ENCODE peak calls at places on chromosomes 16 and 17, in eight cellular contexts. A, H, E, X, P, V, Z and N are unnamed samples.

GRCh38 chr17:28033972-28034714 is 8.3 kb upstream of the NLK start:
- DNase-seq in A (peak; percentile 10), H (no peak), E (no peak), X (no peak), P (peak; percentile 91), V (peak; percentile 22), Z (no peak), N (no peak)

GRCh38 chr16:24589997-24590396 is 50.6 kb downstream of the RBBP6 start:
- DNase-seq in A (no peak), H (no peak), E (no peak), X (no peak), P (no peak), V (no peak), Z (no peak), N (no peak)

GRCh38 chr17:16352303-16352837 is 899 bp downstream of the CENPV start:
- DNase-seq in A (no peak), H (peak; percentile 73), E (no peak), X (peak; percentile 39), P (peak; percentile 30), V (peak; percentile 62), Z (peak; percentile 65), N (no peak)

GRCh38 chr17:8885968-8886674 is 18.6 kb upstream of the PIK3R6 start:
- DNase-seq in A (no peak), H (peak; percentile 23), E (no peak), X (no peak), P (no peak), V (no peak), Z (no peak), N (no peak)

GRCh38 chr17:37828313-37829124 is 83.7 kb upstream of the HNF1B start:
- DNase-seq in A (no peak), H (no peak), E (no peak), X (no peak), P (peak; percentile 28), V (peak; percentile 71), Z (no peak), N (no peak)

GRCh38 chr16:89210165-89210903 is 7.2 kb upstream of the ZNF778 start:
- DNase-seq in A (no peak), H (no peak), E (no peak), X (no peak), P (no peak), V (no peak), Z (no peak), N (no peak)

GRCh38 chr17:80892019-80892855 is 99.4 kb upstream of the CHMP6 start:
- DNase-seq in A (peak; percentile 50), H (peak; percentile 61), E (peak; percentile 85), X (peak; percentile 92), P (peak; percentile 99), V (peak; percentile 86), Z (no peak), N (peak; percentile 31)

GRCh38 chr17:52106638-52107261 is 51.8 kb downstream of the CA10 start:
- DNase-seq in A (peak; percentile 57), H (peak; percentile 48), E (no peak), X (no peak), P (no peak), V (peak; percentile 43), Z (no peak), N (peak; percentile 27)

GRCh38 chr16:81238296-81239011 is at the start of gene BCO1:
- DNase-seq in A (peak; percentile 14), H (peak; percentile 55), E (peak; percentile 78), X (no peak), P (peak; percentile 66), V (peak; percentile 63), Z (no peak), N (peak; percentile 20)

GRCh38 chr17:6047966-6048365 is 22.2 kb upstream of the WSCD1 start:
- DNase-seq in A (no peak), H (no peak), E (no peak), X (no peak), P (no peak), V (no peak), Z (no peak), N (no peak)

GRCh38 chr17:65559483-65559801 is 2.0 kb downstream of the AXIN2 start:
- DNase-seq in A (no peak), H (peak; percentile 31), E (no peak), X (no peak), P (no peak), V (no peak), Z (no peak), N (no peak)
- H3K27ac ChIP-seq in A (peak overlapping the region; percentile 85), H (peak overlapping the region; percentile 80), E (no peak overlapping the region), X (no peak overlapping the region), P (no peak overlapping the region), V (peak overlapping the region; percentile 95), Z (no peak overlapping the region), N (peak overlapping the region; percentile 94)

GRCh38 chr17:332023-332422 is 20.6 kb downstream of the RPH3AL start:
- DNase-seq in A (no peak), H (no peak), E (no peak), X (peak; percentile 60), P (no peak), V (no peak), Z (peak; percentile 38), N (no peak)

GRCh38 chr17:335691-336090 is 16.9 kb downstream of the RPH3AL start:
- DNase-seq in A (no peak), H (no peak), E (no peak), X (peak; percentile 39), P (no peak), V (no peak), Z (peak; percentile 57), N (no peak)

GRCh38 chr17:334974-335481 is 17.6 kb downstream of the RPH3AL start:
- DNase-seq in A (no peak), H (no peak), E (no peak), X (no peak), P (no peak), V (no peak), Z (peak; percentile 59), N (no peak)

GRCh38 chr17:332558-333322 is 19.9 kb downstream of the RPH3AL start:
- DNase-seq in A (no peak), H (no peak), E (no peak), X (peak; percentile 83), P (peak; percentile 35), V (no peak), Z (peak; percentile 56), N (no peak)

GRCh38 chr17:333626-334396 is 18.8 kb downstream of the RPH3AL start:
- DNase-seq in A (peak; percentile 72), H (peak; percentile 47), E (no peak), X (peak; percentile 92), P (peak; percentile 33), V (no peak), Z (peak; percentile 81), N (no peak)
- H3K4me3 ChIP-seq in A (no peak overlapping the region), H (no peak overlapping the region), E (no peak overlapping the region), X (peak overlapping the region; percentile 61), P (peak overlapping the region; percentile 1), V (no peak overlapping the region), Z (peak overlapping the region; percentile 36), N (no peak overlapping the region)

GRCh38 chr16:85637808-85638186 is 24.7 kb downstream of the GSE1 start:
- DNase-seq in A (no peak), H (no peak), E (no peak), X (no peak), P (no peak), V (no peak), Z (peak; percentile 90), N (no peak)
- TF ChIP-seq CTCF in A (no peak), H (no peak), E (no peak), X (no peak), P (no peak), V (no peak), Z (no peak), N (no peak)

DNA sequence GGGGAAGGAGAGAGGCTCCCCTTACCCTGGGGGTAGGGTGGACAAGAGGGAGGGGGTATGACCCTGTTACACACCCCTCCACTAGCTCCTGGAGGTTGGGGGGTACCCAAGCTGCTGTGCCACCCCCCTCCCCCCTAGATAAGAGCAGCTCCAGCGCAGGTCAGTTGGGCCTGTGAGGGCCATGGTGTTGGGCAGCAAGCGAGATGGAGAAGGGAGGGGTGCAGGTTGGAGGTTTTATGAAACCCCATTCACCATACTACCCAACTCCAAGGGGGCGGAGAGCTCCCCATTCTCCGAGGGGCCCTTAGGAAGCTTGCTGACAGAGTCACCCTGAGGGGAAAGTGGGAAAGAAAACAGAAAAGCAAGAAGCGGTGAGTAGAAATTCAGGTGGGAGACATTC is 1.7 kb upstream of the SOX15 start:
- DNase-seq in A (no peak), H (no peak), E (no peak), X (no peak), P (no peak), V (no peak), Z (no peak), N (no peak)
- H3K27ac ChIP-seq in A (no peak overlapping the region), H (no peak overlapping the region), E (peak overlapping the region; percentile 97), X (no peak overlapping the region), P (no peak overlapping the region), V (peak overlapping the region; percentile 78), Z (no peak overlapping the region), N (no peak overlapping the region)

DNA sequence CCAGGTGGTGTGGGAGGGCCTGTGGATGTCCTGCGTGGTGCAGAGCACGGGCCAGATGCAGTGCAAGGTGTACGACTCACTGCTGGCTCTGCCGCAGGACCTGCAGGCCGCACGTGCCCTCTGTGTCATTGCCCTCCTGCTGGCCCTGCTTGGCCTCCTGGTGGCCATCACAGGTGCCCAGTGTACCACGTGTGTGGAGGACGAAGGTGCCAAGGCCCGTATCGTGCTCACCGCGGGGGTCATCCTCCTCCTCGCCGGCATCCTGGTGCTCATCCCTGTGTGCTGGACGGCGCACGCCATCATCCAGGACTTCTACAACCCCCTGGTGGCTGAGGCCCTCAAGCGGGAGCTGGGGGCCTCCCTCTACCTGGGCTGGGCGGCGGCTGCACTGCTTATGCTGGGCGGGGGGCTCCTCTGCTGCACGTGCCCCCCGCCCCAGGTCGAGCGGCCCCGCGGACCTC is 798 bp downstream of the CLDN9 start:
- DNase-seq in A (no peak), H (no peak), E (peak; percentile 68), X (no peak), P (no peak), V (no peak), Z (no peak), N (no peak)
- H3K4me3 ChIP-seq in A (no peak overlapping the region), H (no peak overlapping the region), E (peak overlapping the region; percentile 37), X (no peak overlapping the region), P (no peak overlapping the region), V (no peak overlapping the region), Z (no peak overlapping the region), N (no peak overlapping the region)

GRCh38 chr16:50496990-50497389 is 51.2 kb upstream of the NKD1 start:
- DNase-seq in A (no peak), H (no peak), E (peak; percentile 46), X (no peak), P (no peak), V (no peak), Z (no peak), N (no peak)
- TF ChIP-seq CTCF in A (no peak), H (no peak), E (no peak), X (no peak), P (no peak), V (no peak), Z (no peak), N (no peak)

GRCh38 chr16:13994239-13995106 is 74.5 kb downstream of the ERCC4 start:
- DNase-seq in A (no peak), H (no peak), E (no peak), X (peak; percentile 64), P (peak; percentile 2), V (no peak), Z (no peak), N (no peak)
- H3K27ac ChIP-seq in A (no peak overlapping the region), H (no peak overlapping the region), E (no peak overlapping the region), X (peak overlapping the region; percentile 77), P (no peak overlapping the region), V (no peak overlapping the region), Z (no peak overlapping the region), N (no peak overlapping the region)

GRCh38 chr17:20992416-20992815 is 50.4 kb downstream of the USP22 start:
- DNase-seq in A (no peak), H (no peak), E (no peak), X (peak; percentile 48), P (no peak), V (no peak), Z (peak; percentile 50), N (no peak)
- H3K4me3 ChIP-seq in A (no peak overlapping the region), H (peak overlapping the region; percentile 2), E (no peak overlapping the region), X (peak overlapping the region; percentile 32), P (no peak overlapping the region), V (no peak overlapping the region), Z (no peak overlapping the region), N (no peak overlapping the region)

GRCh38 chr16:50747206-50747956 is 5.5 kb downstream of the CYLD start:
- DNase-seq in A (no peak), H (no peak), E (peak; percentile 43), X (no peak), P (no peak), V (peak; percentile 22), Z (no peak), N (no peak)
- TF ChIP-seq CTCF in A (peak; percentile 27), H (no peak), E (peak; percentile 68), X (peak; percentile 46), P (peak; percentile 18), V (no peak), Z (peak; percentile 39), N (no peak)